ENCODE peak calls at places on chromosomes 3 and 15, in seven cellular contexts. H, R, Q, D, X, K and I are unnamed samples.

GRCh38 chr3:174023445-174023844 is 625.9 kb downstream of the NLGN1 start:
- DNase-seq in H (no peak), D (no peak), R (no peak), Q (no peak), K (no peak), X (no peak), I (no peak)

GRCh38 chr15:29820802-29821160 is 1.5 kb downstream of the TJP1 start:
- DNase-seq in D (no peak), X (no peak), R (no peak), K (no peak), H (no peak), Q (no peak), I (no peak)

GRCh38 chr3:149382091-149382467 is 4.6 kb upstream of the TM4SF1 start:
- DNase-seq in Q (no peak), R (no peak), K (no peak), D (no peak), H (no peak), X (peak; percentile 90), I (no peak)

GRCh38 chr3:12947504-12948369 is 106.4 kb upstream of the RPL32 start:
- DNase-seq in X (peak; percentile 57), D (no peak), H (peak; percentile 76), Q (no peak), K (peak; percentile 76), R (no peak), I (no peak)

GRCh38 chr3:128584412-128585020 is 66.1 kb downstream of the RPN1 start:
- DNase-seq in Q (no peak), D (peak; percentile 32), X (peak; percentile 79), H (peak; percentile 72), K (peak; percentile 89), R (no peak), I (no peak)

GRCh38 chr3:54863366-54863765 is 64.5 kb downstream of the LRTM1 start:
- DNase-seq in K (peak; percentile 11), X (peak; percentile 11), R (no peak), D (no peak), H (no peak), Q (no peak), I (no peak)

GRCh38 chr3:179716811-179717210 is 64.0 kb downstream of the USP13 start:
- DNase-seq in X (peak; percentile 89), D (no peak), K (no peak), Q (no peak), R (no peak), H (no peak), I (no peak)

GRCh38 chr15:99944131-99944530 is 210.9 kb upstream of the LYSMD4 start:
- DNase-seq in H (no peak), Q (no peak), D (no peak), R (no peak), X (no peak), K (no peak), I (peak; percentile 32)

GRCh38 chr3:55910543-55910942 is 423.4 kb upstream of the WNT5A start:
- DNase-seq in D (no peak), H (no peak), X (peak; percentile 11), K (no peak), Q (no peak), R (no peak), I (no peak)

GRCh38 chr3:42446111-42447050 is 36.0 kb upstream of the LYZL4 start:
- DNase-seq in K (no peak), R (no peak), Q (no peak), D (no peak), H (no peak), X (no peak), I (no peak)

GRCh38 chr15:37907136-37907535 is 27.3 kb upstream of the TMCO5A start:
- DNase-seq in R (no peak), K (peak; percentile 29), Q (no peak), H (no peak), D (no peak), X (peak; percentile 38), I (no peak)

GRCh38 chr15:89486726-89487050 is 9.7 kb downstream of the RHCG start:
- DNase-seq in D (no peak), Q (no peak), K (no peak), X (no peak), H (peak; percentile 64), R (no peak), I (no peak)

GRCh38 chr3:71421820-71422566 is 161.5 kb downstream of the FOXP1 start:
- DNase-seq in X (no peak), Q (no peak), D (no peak), K (no peak), H (no peak), R (peak; percentile 28), I (no peak)

GRCh38 chr3:127371338-127371737 is 83.5 kb upstream of the PRR20G start:
- DNase-seq in X (no peak), R (no peak), K (no peak), Q (no peak), D (no peak), H (no peak), I (no peak)

GRCh38 chr15:99911824-99912223 is 178.6 kb upstream of the LYSMD4 start:
- DNase-seq in Q (no peak), K (no peak), R (no peak), H (no peak), D (no peak), X (no peak), I (no peak)

GRCh38 chr3:139476348-139476747 is at the start of gene RBP2:
- DNase-seq in R (no peak), Q (no peak), D (no peak), K (no peak), H (peak; percentile 29), X (no peak), I (no peak)

GRCh38 chr3:50201573-50202315 is 3.3 kb upstream of the SLC38A3 start:
- DNase-seq in H (no peak), K (no peak), D (no peak), R (no peak), X (no peak), Q (no peak), I (no peak)

GRCh38 chr3:53791317-53791716 is 54.9 kb downstream of the CHDH start:
- DNase-seq in H (no peak), X (no peak), Q (no peak), D (no peak), R (no peak), K (no peak), I (no peak)

GRCh38 chr3:46348811-46349482 is 5.0 kb upstream of the CCR2 start:
- DNase-seq in X (no peak), K (no peak), H (no peak), R (no peak), Q (no peak), D (no peak), I (no peak)

GRCh38 chr3:114846779-114847178 is 300.3 kb downstream of the ZBTB20 start:
- DNase-seq in D (no peak), K (no peak), R (no peak), X (no peak), Q (no peak), H (no peak), I (no peak)

GRCh38 chr15:98647026-98647773 is 1.1 kb upstream of the IGF1R start:
- DNase-seq in H (peak; percentile 76), X (peak; percentile 47), Q (peak; percentile 60), R (peak; percentile 69), D (no peak), K (peak; percentile 72), I (peak; percentile 89)

GRCh38 chr3:73046195-73046594 is 15.3 kb upstream of the EBLN2 start:
- DNase-seq in H (no peak), Q (no peak), X (no peak), R (no peak), D (no peak), K (no peak), I (no peak)